ENCODE peak calls at places on chromosomes 11 and 22, in four cellular contexts. One of them, this sample, is unnamed. For H3K4me1, the result is how much of the 10 kb centered on the place peaks cover.

GRCh38 chr11:19311306-19312030 is 70.7 kb upstream of the E2F8 start:
- DNase-seq in CD4-positive, CD25-positive, alpha-beta regulatory T cell: peak
- DNase-seq in breast epithelium: no peak
- DNase-seq in naive thymus-derived CD4-positive, alpha-beta T cell: no peak
- DNase-seq in this sample: no peak

GRCh38 chr22:28019360-28019759 is 100.3 kb upstream of the PITPNB start:
- DNase-seq in naive thymus-derived CD4-positive, alpha-beta T cell: no peak
- DNase-seq in breast epithelium: peak
- DNase-seq in CD4-positive, CD25-positive, alpha-beta regulatory T cell: no peak
- DNase-seq in this sample: no peak

GRCh38 chr11:33292306-33292705 is 35.1 kb downstream of the HIPK3 start:
- DNase-seq in naive thymus-derived CD4-positive, alpha-beta T cell: no peak
- DNase-seq in breast epithelium: no peak
- DNase-seq in CD4-positive, CD25-positive, alpha-beta regulatory T cell: no peak
- DNase-seq in this sample: no peak

GRCh38 chr11:2526808-2527381 is 82.1 kb downstream of the KCNQ1 start:
- DNase-seq in naive thymus-derived CD4-positive, alpha-beta T cell: no peak
- DNase-seq in breast epithelium: peak
- DNase-seq in CD4-positive, CD25-positive, alpha-beta regulatory T cell: no peak
- DNase-seq in this sample: no peak

GRCh38 chr11:14312736-14313438 is 46.1 kb downstream of the RRAS2 start:
- DNase-seq in breast epithelium: no peak
- DNase-seq in naive thymus-derived CD4-positive, alpha-beta T cell: no peak
- DNase-seq in CD4-positive, CD25-positive, alpha-beta regulatory T cell: peak
- DNase-seq in this sample: no peak

GRCh38 chr11:118527109-118527508 is at the start of gene TTC36:
- DNase-seq in breast epithelium: peak
- DNase-seq in CD4-positive, CD25-positive, alpha-beta regulatory T cell: no peak
- DNase-seq in naive thymus-derived CD4-positive, alpha-beta T cell: no peak
- DNase-seq in this sample: no peak

GRCh38 chr11:133824593-133824992 is 20.7 kb downstream of the SPATA19 start:
- DNase-seq in CD4-positive, CD25-positive, alpha-beta regulatory T cell: no peak
- DNase-seq in breast epithelium: no peak
- DNase-seq in naive thymus-derived CD4-positive, alpha-beta T cell: no peak
- DNase-seq in this sample: no peak

GRCh38 chr11:2694495-2694894 is 5.3 kb downstream of the KCNQ1OT1 start:
- DNase-seq in CD4-positive, CD25-positive, alpha-beta regulatory T cell: no peak
- DNase-seq in naive thymus-derived CD4-positive, alpha-beta T cell: no peak
- DNase-seq in breast epithelium: peak
- DNase-seq in this sample: no peak

GRCh38 chr11:38278457-38279141 is 1680.6 kb upstream of the RAG2 start:
- DNase-seq in CD4-positive, CD25-positive, alpha-beta regulatory T cell: no peak
- DNase-seq in naive thymus-derived CD4-positive, alpha-beta T cell: no peak
- DNase-seq in breast epithelium: no peak
- DNase-seq in this sample: no peak

GRCh38 chr22:28013611-28014010 is 94.6 kb upstream of the PITPNB start:
- DNase-seq in breast epithelium: no peak
- DNase-seq in naive thymus-derived CD4-positive, alpha-beta T cell: no peak
- DNase-seq in CD4-positive, CD25-positive, alpha-beta regulatory T cell: no peak
- DNase-seq in this sample: no peak

GRCh38 chr11:47152953-47153950 is 23.4 kb downstream of the ARFGAP2 start:
- DNase-seq in naive thymus-derived CD4-positive, alpha-beta T cell: peak
- DNase-seq in CD4-positive, CD25-positive, alpha-beta regulatory T cell: peak
- DNase-seq in breast epithelium: peak
- DNase-seq in this sample: no peak

GRCh38 chr11:44797886-44798683 is 71.3 kb downstream of the TSPAN18 start:
- DNase-seq in CD4-positive, CD25-positive, alpha-beta regulatory T cell: no peak
- DNase-seq in naive thymus-derived CD4-positive, alpha-beta T cell: no peak
- DNase-seq in breast epithelium: no peak
- DNase-seq in this sample: no peak

GRCh38 chr11:126112547-126112946 is 49.9 kb upstream of the CDON start:
- DNase-seq in CD4-positive, CD25-positive, alpha-beta regulatory T cell: no peak
- DNase-seq in breast epithelium: no peak
- DNase-seq in naive thymus-derived CD4-positive, alpha-beta T cell: no peak
- DNase-seq in this sample: no peak

GRCh38 chr22:17161991-17162390 is 2.9 kb upstream of the HDHD5 start:
- DNase-seq in CD4-positive, CD25-positive, alpha-beta regulatory T cell: no peak
- DNase-seq in naive thymus-derived CD4-positive, alpha-beta T cell: no peak
- DNase-seq in breast epithelium: no peak
- DNase-seq in this sample: no peak
- H3K4me3 ChIP-seq in CD4-positive, CD25-positive, alpha-beta regulatory T cell: no peak
- H3K4me3 ChIP-seq in naive thymus-derived CD4-positive, alpha-beta T cell: no peak
- H3K4me3 ChIP-seq in breast epithelium: no peak
- H3K4me3 ChIP-seq in this sample: no peak

GRCh38 chr22:21856197-21856596 is 11.2 kb downstream of the MAPK1 start:
- DNase-seq in breast epithelium: no peak
- DNase-seq in naive thymus-derived CD4-positive, alpha-beta T cell: no peak
- DNase-seq in CD4-positive, CD25-positive, alpha-beta regulatory T cell: no peak
- DNase-seq in this sample: no peak
- H3K4me1 ChIP-seq in breast epithelium: under half
- H3K4me1 ChIP-seq in naive thymus-derived CD4-positive, alpha-beta T cell: half or more
- H3K4me1 ChIP-seq in CD4-positive, CD25-positive, alpha-beta regulatory T cell: under half
- H3K4me1 ChIP-seq in this sample: under half

GRCh38 chr22:42642801-42643631 is 2.6 kb upstream of the ATP5MGL start:
- DNase-seq in breast epithelium: no peak
- DNase-seq in naive thymus-derived CD4-positive, alpha-beta T cell: no peak
- DNase-seq in CD4-positive, CD25-positive, alpha-beta regulatory T cell: no peak
- DNase-seq in this sample: no peak

GRCh38 chr22:42645938-42646568 is 3.1 kb downstream of the CYB5R3 start:
- DNase-seq in breast epithelium: no peak
- DNase-seq in naive thymus-derived CD4-positive, alpha-beta T cell: no peak
- DNase-seq in CD4-positive, CD25-positive, alpha-beta regulatory T cell: no peak
- DNase-seq in this sample: no peak

GRCh38 chr22:42643632-42644421 is 3.4 kb upstream of the ATP5MGL start:
- DNase-seq in naive thymus-derived CD4-positive, alpha-beta T cell: no peak
- DNase-seq in breast epithelium: no peak
- DNase-seq in CD4-positive, CD25-positive, alpha-beta regulatory T cell: no peak
- DNase-seq in this sample: no peak

GRCh38 chr22:42645341-42645937 is 3.8 kb downstream of the CYB5R3 start:
- DNase-seq in naive thymus-derived CD4-positive, alpha-beta T cell: no peak
- DNase-seq in breast epithelium: no peak
- DNase-seq in CD4-positive, CD25-positive, alpha-beta regulatory T cell: no peak
- DNase-seq in this sample: no peak

DNA sequence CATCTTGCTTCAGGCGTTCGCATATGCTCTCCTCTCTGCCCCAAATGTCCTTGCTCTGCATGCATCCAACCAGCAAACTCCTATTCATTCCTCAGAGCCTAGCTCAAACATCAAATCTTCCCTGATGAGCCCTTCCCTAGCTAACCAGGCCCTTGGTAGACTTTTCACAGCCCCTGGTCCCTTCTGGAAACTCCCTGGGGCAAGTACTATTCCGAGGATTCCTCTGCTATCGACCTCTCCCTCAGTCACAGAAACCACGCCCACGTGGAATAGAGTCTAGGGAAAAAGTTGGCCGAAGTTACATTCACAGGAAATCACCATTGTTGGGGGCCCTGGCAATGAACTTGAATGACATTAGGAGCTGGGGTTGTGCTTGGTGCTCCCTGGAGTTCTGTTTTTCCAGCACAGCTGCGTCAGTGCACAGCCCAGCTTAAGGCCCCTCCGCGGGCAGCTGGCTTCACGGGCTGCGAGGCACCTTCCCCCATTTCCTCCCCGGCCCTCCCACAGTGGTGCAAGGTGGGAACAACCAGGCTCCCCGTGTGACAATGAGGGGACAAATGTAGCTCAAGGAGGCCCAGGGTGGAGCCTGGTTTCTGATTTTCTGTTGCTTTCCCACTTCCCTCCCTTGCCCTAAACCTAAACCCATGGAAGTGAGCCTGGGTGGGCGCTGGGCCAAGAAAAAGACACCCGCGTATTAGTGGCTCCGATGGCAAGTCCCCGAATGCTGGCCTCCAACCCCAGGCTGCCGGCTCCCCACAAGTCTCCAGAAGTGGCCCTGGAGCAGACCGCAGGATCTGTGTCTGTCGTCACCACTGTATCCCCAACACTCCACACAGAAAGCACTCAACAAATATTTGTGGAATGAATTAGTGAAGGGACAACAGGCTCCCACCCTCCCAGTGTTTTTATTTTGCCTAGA is 4.3 kb upstream of the ATP5MGL start:
- DNase-seq in CD4-positive, CD25-positive, alpha-beta regulatory T cell: no peak
- DNase-seq in naive thymus-derived CD4-positive, alpha-beta T cell: peak
- DNase-seq in breast epithelium: no peak
- DNase-seq in this sample: no peak
- H3K4me3 ChIP-seq in CD4-positive, CD25-positive, alpha-beta regulatory T cell: no peak
- H3K4me3 ChIP-seq in naive thymus-derived CD4-positive, alpha-beta T cell: no peak
- H3K4me3 ChIP-seq in breast epithelium: peak
- H3K4me3 ChIP-seq in this sample: no peak

DNA sequence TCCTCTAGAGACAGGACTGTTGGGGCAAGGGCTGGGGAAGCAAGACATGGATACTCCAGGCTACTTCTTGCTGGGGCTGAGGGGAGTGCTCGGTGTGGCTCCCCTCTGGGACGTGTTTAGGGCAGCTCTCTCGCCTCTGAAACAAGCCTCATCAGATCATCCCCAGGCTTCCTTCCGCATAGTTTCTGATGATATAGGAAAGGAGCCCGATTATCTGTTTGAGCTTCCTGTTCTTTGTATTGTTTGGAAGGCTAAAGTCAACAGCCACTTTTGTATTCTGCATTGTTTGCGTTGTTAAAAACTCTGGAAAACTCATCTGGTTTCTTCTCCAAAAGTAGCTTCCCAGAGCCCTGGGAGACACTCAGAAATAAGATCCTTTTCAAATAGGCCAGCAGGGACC is 18.8 kb downstream of the CD44 start:
- DNase-seq in naive thymus-derived CD4-positive, alpha-beta T cell: no peak
- DNase-seq in breast epithelium: no peak
- DNase-seq in CD4-positive, CD25-positive, alpha-beta regulatory T cell: no peak
- DNase-seq in this sample: no peak
- H3K4me1 ChIP-seq in naive thymus-derived CD4-positive, alpha-beta T cell: half or more
- H3K4me1 ChIP-seq in breast epithelium: under half
- H3K4me1 ChIP-seq in CD4-positive, CD25-positive, alpha-beta regulatory T cell: half or more
- H3K4me1 ChIP-seq in this sample: half or more

GRCh38 chr22:49503321-49503720 is 324.4 kb downstream of the BRD1 start:
- DNase-seq in breast epithelium: no peak
- DNase-seq in CD4-positive, CD25-positive, alpha-beta regulatory T cell: no peak
- DNase-seq in naive thymus-derived CD4-positive, alpha-beta T cell: no peak
- DNase-seq in this sample: no peak

GRCh38 chr22:49506010-49506400 is 321.7 kb downstream of the BRD1 start:
- DNase-seq in naive thymus-derived CD4-positive, alpha-beta T cell: no peak
- DNase-seq in CD4-positive, CD25-positive, alpha-beta regulatory T cell: no peak
- DNase-seq in breast epithelium: peak
- DNase-seq in this sample: no peak

GRCh38 chr22:49503896-49504521 is 323.7 kb downstream of the BRD1 start:
- DNase-seq in CD4-positive, CD25-positive, alpha-beta regulatory T cell: no peak
- DNase-seq in naive thymus-derived CD4-positive, alpha-beta T cell: no peak
- DNase-seq in breast epithelium: peak
- DNase-seq in this sample: no peak

GRCh38 chr22:49507607-49508292 is 319.9 kb downstream of the BRD1 start:
- DNase-seq in naive thymus-derived CD4-positive, alpha-beta T cell: no peak
- DNase-seq in CD4-positive, CD25-positive, alpha-beta regulatory T cell: no peak
- DNase-seq in breast epithelium: peak
- DNase-seq in this sample: no peak

GRCh38 chr22:49505337-49506009 is 322.2 kb downstream of the BRD1 start:
- DNase-seq in CD4-positive, CD25-positive, alpha-beta regulatory T cell: no peak
- DNase-seq in breast epithelium: no peak
- DNase-seq in naive thymus-derived CD4-positive, alpha-beta T cell: no peak
- DNase-seq in this sample: no peak
- H3K4me3 ChIP-seq in CD4-positive, CD25-positive, alpha-beta regulatory T cell: no peak
- H3K4me3 ChIP-seq in breast epithelium: no peak
- H3K4me3 ChIP-seq in naive thymus-derived CD4-positive, alpha-beta T cell: no peak
- H3K4me3 ChIP-seq in this sample: no peak

GRCh38 chr22:20602589-20603164 is 95.3 kb downstream of the MED15 start:
- DNase-seq in naive thymus-derived CD4-positive, alpha-beta T cell: no peak
- DNase-seq in CD4-positive, CD25-positive, alpha-beta regulatory T cell: no peak
- DNase-seq in breast epithelium: no peak
- DNase-seq in this sample: no peak
- H3K4me1 ChIP-seq in naive thymus-derived CD4-positive, alpha-beta T cell: under half
- H3K4me1 ChIP-seq in CD4-positive, CD25-positive, alpha-beta regulatory T cell: under half
- H3K4me1 ChIP-seq in breast epithelium: under half
- H3K4me1 ChIP-seq in this sample: under half

GRCh38 chr11:104899226-104899625 is 966 bp upstream of the CASP12 start:
- DNase-seq in breast epithelium: no peak
- DNase-seq in CD4-positive, CD25-positive, alpha-beta regulatory T cell: no peak
- DNase-seq in naive thymus-derived CD4-positive, alpha-beta T cell: no peak
- DNase-seq in this sample: no peak

GRCh38 chr11:104898685-104899013 is 389 bp upstream of the CASP12 start:
- DNase-seq in breast epithelium: no peak
- DNase-seq in naive thymus-derived CD4-positive, alpha-beta T cell: no peak
- DNase-seq in CD4-positive, CD25-positive, alpha-beta regulatory T cell: no peak
- DNase-seq in this sample: no peak

GRCh38 chr11:104895619-104896018 is 2.6 kb downstream of the CASP12 start:
- DNase-seq in breast epithelium: no peak
- DNase-seq in naive thymus-derived CD4-positive, alpha-beta T cell: no peak
- DNase-seq in CD4-positive, CD25-positive, alpha-beta regulatory T cell: no peak
- DNase-seq in this sample: no peak

GRCh38 chr11:104893876-104894275 is 4.4 kb downstream of the CASP12 start:
- DNase-seq in CD4-positive, CD25-positive, alpha-beta regulatory T cell: no peak
- DNase-seq in naive thymus-derived CD4-positive, alpha-beta T cell: no peak
- DNase-seq in breast epithelium: no peak
- DNase-seq in this sample: no peak

GRCh38 chr11:104897891-104898684 is at the start of gene CASP12:
- DNase-seq in CD4-positive, CD25-positive, alpha-beta regulatory T cell: peak
- DNase-seq in naive thymus-derived CD4-positive, alpha-beta T cell: no peak
- DNase-seq in breast epithelium: no peak
- DNase-seq in this sample: no peak
- H3K4me3 ChIP-seq in CD4-positive, CD25-positive, alpha-beta regulatory T cell: peak
- H3K4me3 ChIP-seq in naive thymus-derived CD4-positive, alpha-beta T cell: peak
- H3K4me3 ChIP-seq in breast epithelium: peak
- H3K4me3 ChIP-seq in this sample: peak

GRCh38 chr11:67347964-67348749 is 5.2 kb downstream of the POLD4 start:
- DNase-seq in naive thymus-derived CD4-positive, alpha-beta T cell: no peak
- DNase-seq in CD4-positive, CD25-positive, alpha-beta regulatory T cell: no peak
- DNase-seq in breast epithelium: no peak
- DNase-seq in this sample: no peak

GRCh38 chr11:67345949-67346819 is 7.2 kb downstream of the POLD4 start:
- DNase-seq in breast epithelium: no peak
- DNase-seq in CD4-positive, CD25-positive, alpha-beta regulatory T cell: peak
- DNase-seq in naive thymus-derived CD4-positive, alpha-beta T cell: no peak
- DNase-seq in this sample: no peak

GRCh38 chr11:67349036-67349435 is 4.3 kb downstream of the POLD4 start:
- DNase-seq in naive thymus-derived CD4-positive, alpha-beta T cell: no peak
- DNase-seq in breast epithelium: no peak
- DNase-seq in CD4-positive, CD25-positive, alpha-beta regulatory T cell: no peak
- DNase-seq in this sample: no peak

GRCh38 chr11:67344264-67344663 is 9.1 kb downstream of the POLD4 start:
- DNase-seq in naive thymus-derived CD4-positive, alpha-beta T cell: no peak
- DNase-seq in breast epithelium: no peak
- DNase-seq in CD4-positive, CD25-positive, alpha-beta regulatory T cell: peak
- DNase-seq in this sample: no peak

GRCh38 chr11:67345247-67345948 is 7.9 kb downstream of the POLD4 start:
- DNase-seq in breast epithelium: no peak
- DNase-seq in CD4-positive, CD25-positive, alpha-beta regulatory T cell: no peak
- DNase-seq in naive thymus-derived CD4-positive, alpha-beta T cell: no peak
- DNase-seq in this sample: no peak
- H3K4me1 ChIP-seq in breast epithelium: under half
- H3K4me1 ChIP-seq in CD4-positive, CD25-positive, alpha-beta regulatory T cell: under half
- H3K4me1 ChIP-seq in naive thymus-derived CD4-positive, alpha-beta T cell: under half
- H3K4me1 ChIP-seq in this sample: under half

This sample was measured in effector memory CD4-positive, alpha-beta T cell.